ENCODE peak calls at places on chromosome 7, in six cellular contexts. B is AG09319; G is left kidney; M is activated CD4-positive, alpha-beta T cell treated with anti-CD3 and anti-CD28 coated beads for 24 hours; J is tibial artery; D is adipocyte. N is an unnamed sample.

GRCh38 chr7:113629244-113629643 is 289.6 kb downstream of the PPP1R3A start:
- DNase-seq in G (no peak), B (no peak), M (no peak), D (no peak), J (no peak), N (no peak)

GRCh38 chr7:94338921-94339371 is 55.7 kb upstream of the COL1A2 start:
- DNase-seq in M (no peak), J (no peak), G (no peak), B (no peak), D (no peak), N (no peak)

GRCh38 chr7:148135106-148135505 is 455.5 kb upstream of the C7orf33 start:
- DNase-seq in B (no peak), J (no peak), M (no peak), D (peak), G (peak), N (no peak)

GRCh38 chr7:2517004-2517403 is 2.6 kb upstream of the LFNG start:
- DNase-seq in M (no peak), B (peak), D (peak), G (peak), J (no peak), N (no peak)

GRCh38 chr7:127793582-127793981 is 141.6 kb downstream of the SND1 start:
- DNase-seq in J (no peak), D (no peak), B (no peak), G (no peak), M (no peak), N (no peak)

GRCh38 chr7:37083311-37084096 is 359.2 kb upstream of the AOAH start:
- DNase-seq in M (no peak), B (peak), J (no peak), D (peak), G (no peak), N (no peak)

GRCh38 chr7:27210441-27211083 is 10.7 kb upstream of the HOXA13 start:
- DNase-seq in G (peak), J (no peak), M (no peak), B (no peak), D (peak), N (peak)

GRCh38 chr7:48042216-48042615 is 6.9 kb downstream of the C7orf57 start:
- DNase-seq in G (no peak), D (peak), J (no peak), M (no peak), B (no peak), N (no peak)

GRCh38 chr7:111672901-111673300 is 110.6 kb upstream of the IMMP2L start:
- DNase-seq in J (no peak), G (no peak), B (no peak), M (no peak), D (no peak), N (no peak)

GRCh38 chr7:13036256-13036765 is 348.9 kb downstream of the ARL4A start:
- DNase-seq in G (no peak), D (no peak), M (no peak), J (no peak), B (no peak), N (no peak)

GRCh38 chr7:17126413-17127374 is 171.8 kb upstream of the AHR start:
- DNase-seq in M (no peak), G (no peak), D (no peak), J (no peak), B (no peak), N (no peak)

GRCh38 chr7:42227523-42227922 is 9.5 kb downstream of the GLI3 start:
- DNase-seq in J (no peak), B (no peak), M (no peak), D (no peak), G (peak), N (no peak)

GRCh38 chr7:27947581-27948278 is 207.8 kb downstream of the TAX1BP1 start:
- DNase-seq in J (no peak), B (no peak), G (peak), D (no peak), M (no peak), N (no peak)

GRCh38 chr7:19404912-19405329 is 259.7 kb upstream of the FERD3L start:
- DNase-seq in M (no peak), J (no peak), B (peak), G (no peak), D (peak), N (no peak)

GRCh38 chr7:131244259-131244852 is 83.3 kb upstream of the MKLN1 start:
- DNase-seq in B (peak), G (no peak), D (peak), J (peak), M (no peak), N (no peak)

GRCh38 chr7:54880326-54880989 is 121.4 kb upstream of the SEC61G start:
- DNase-seq in M (no peak), G (no peak), B (no peak), J (no peak), D (no peak), N (no peak)

GRCh38 chr7:90262438-90262837 is 17.5 kb downstream of the CFAP69 start:
- DNase-seq in D (peak), J (no peak), M (no peak), G (peak), B (no peak), N (no peak)

GRCh38 chr7:139973091-139973490 is 89.7 kb downstream of the PARP12 start:
- DNase-seq in J (no peak), M (no peak), G (peak), D (no peak), B (no peak), N (no peak)

GRCh38 chr7:366171-366916 is 76.4 kb downstream of the FOXL3 start:
- DNase-seq in M (no peak), B (no peak), J (no peak), G (peak), D (peak), N (no peak)

GRCh38 chr7:106770191-106770590 is 94.9 kb upstream of the PIK3CG start:
- DNase-seq in J (no peak), D (peak), B (peak), G (no peak), M (no peak), N (no peak)

GRCh38 chr7:107658467-107658866 is 2.2 kb upstream of the SLC26A4 start:
- DNase-seq in G (no peak), D (no peak), J (no peak), B (no peak), M (no peak), N (no peak)

GRCh38 chr7:133676805-133677370 is 424.0 kb downstream of the EXOC4 start:
- DNase-seq in D (no peak), J (no peak), B (no peak), G (no peak), M (no peak), N (no peak)

GRCh38 chr7:54773472-54774399 is 14.7 kb upstream of the SEC61G start:
- DNase-seq in M (peak), J (peak), G (peak), B (peak), D (peak), N (peak)

GRCh38 chr7:143130541-143130940 is 1.3 kb upstream of the PIP start:
- DNase-seq in M (no peak), G (no peak), J (no peak), B (no peak), D (no peak), N (no peak)

GRCh38 chr7:45655539-45655938 is 81.4 kb downstream of the ADCY1 start:
- DNase-seq in B (no peak), M (no peak), D (no peak), J (no peak), G (no peak), N (no peak)

GRCh38 chr7:88689821-88690220 is 69.7 kb upstream of the ZNF804B start:
- DNase-seq in D (no peak), B (no peak), J (no peak), M (no peak), G (no peak), N (no peak)

GRCh38 chr7:28573751-28574295 is 161.5 kb downstream of the CREB5 start:
- DNase-seq in G (peak), D (peak), M (no peak), J (no peak), B (no peak), N (no peak)

GRCh38 chr7:131670401-131670800 is 114.0 kb upstream of the PODXL start:
- DNase-seq in D (no peak), J (peak), G (no peak), B (no peak), M (no peak), N (peak)

GRCh38 chr7:126728967-126729366 is 523.8 kb downstream of the GRM8 start:
- DNase-seq in D (no peak), B (no peak), G (no peak), M (no peak), J (no peak), N (no peak)